ENCODE peak calls at places on chromosomes 5 and 9, in nine cellular contexts. A is WERI-Rb-1, B is IMR-90, T is astrocyte of the spinal cord, K is fibroblast of pulmonary artery, F is B cell, V is ovary, Z is activated B cell treated with CpG ODN at 0.5 μM for 24 hours, Q is tibial nerve. N is an unnamed sample.

GRCh38 chr5:139178948-139179347 is 19.2 kb downstream of the SIL1 start:
- DNase-seq in A (no peak), T (peak; percentile 29), Z (no peak), F (no peak), Q (no peak), B (peak; percentile 41), K (peak; percentile 80), V (peak; percentile 64), N (no peak)

GRCh38 chr5:180070726-180071417 is 687 bp downstream of the RNF130 start:
- DNase-seq in F (no peak), A (no peak), T (peak; percentile 50), B (peak; percentile 55), Q (peak; percentile 39), Z (no peak), V (no peak), K (peak; percentile 62), N (no peak)

GRCh38 chr5:132420706-132421272 is 51.3 kb downstream of the SLC22A5 start:
- DNase-seq in F (peak; percentile 81), B (no peak), K (no peak), V (no peak), Q (no peak), Z (no peak), A (no peak), T (no peak), N (no peak)

GRCh38 chr9:35669331-35670145 is 4.2 kb upstream of the CA9 start:
- DNase-seq in V (no peak), T (peak; percentile 73), F (no peak), K (no peak), Q (no peak), Z (no peak), A (no peak), B (peak; percentile 76), N (no peak)

GRCh38 chr9:33524431-33524947 is 438 bp downstream of the ANKRD18B start:
- DNase-seq in V (no peak), Z (no peak), F (no peak), T (no peak), Q (no peak), K (no peak), A (peak; percentile 30), B (no peak), N (no peak)

GRCh38 chr9:93677641-93678136 is 101.3 kb downstream of the PHF2 start:
- DNase-seq in V (peak; percentile 22), B (no peak), F (peak; percentile 25), A (peak; percentile 4), Q (no peak), T (no peak), K (no peak), Z (peak; percentile 9), N (no peak)

GRCh38 chr5:171747061-171747859 is 38.4 kb upstream of the SMIM23 start:
- DNase-seq in V (no peak), K (no peak), B (no peak), Q (no peak), A (no peak), F (no peak), Z (no peak), T (no peak), N (no peak)

GRCh38 chr5:31383734-31384133 is 148.2 kb downstream of the DROSHA start:
- DNase-seq in F (no peak), T (no peak), A (no peak), K (peak; percentile 58), Z (no peak), B (peak; percentile 61), Q (no peak), V (no peak), N (no peak)

GRCh38 chr9:122261469-122261881 is 3.2 kb downstream of the RBM18 start:
- DNase-seq in T (peak; percentile 68), K (peak; percentile 74), Z (no peak), B (peak; percentile 67), A (no peak), Q (peak; percentile 47), F (no peak), V (peak; percentile 65), N (no peak)

GRCh38 chr5:50874277-50874984 is 208.0 kb downstream of the PARP8 start:
- DNase-seq in B (no peak), V (no peak), Q (no peak), K (no peak), F (no peak), A (no peak), Z (no peak), T (no peak), N (no peak)

GRCh38 chr9:72982161-72982799 is 29.4 kb upstream of the ALDH1A1 start:
- DNase-seq in F (no peak), B (no peak), Z (no peak), A (no peak), K (no peak), Q (no peak), V (no peak), T (no peak), N (no peak)

GRCh38 chr5:54725391-54726280 is 208.1 kb downstream of the SNX18 start:
- DNase-seq in Q (no peak), V (no peak), Z (no peak), A (no peak), B (peak; percentile 54), F (no peak), T (peak; percentile 64), K (no peak), N (no peak)

GRCh38 chr5:93874491-93874890 is 133.1 kb upstream of the POU5F2 start:
- DNase-seq in T (no peak), K (peak; percentile 16), F (no peak), B (peak; percentile 10), Q (no peak), A (no peak), V (no peak), Z (no peak), N (no peak)

GRCh38 chr5:96338624-96339023 is 94.4 kb downstream of the PCSK1 start:
- DNase-seq in V (peak; percentile 73), B (no peak), K (peak; percentile 30), A (no peak), T (no peak), Z (no peak), Q (peak; percentile 37), F (no peak), N (no peak)

GRCh38 chr9:74570879-74571512 is 73.9 kb downstream of the RORB start:
- DNase-seq in Q (peak; percentile 10), B (peak; percentile 40), V (no peak), A (peak; percentile 39), Z (no peak), T (peak; percentile 42), F (no peak), K (peak; percentile 56), N (peak; percentile 14)

DNA sequence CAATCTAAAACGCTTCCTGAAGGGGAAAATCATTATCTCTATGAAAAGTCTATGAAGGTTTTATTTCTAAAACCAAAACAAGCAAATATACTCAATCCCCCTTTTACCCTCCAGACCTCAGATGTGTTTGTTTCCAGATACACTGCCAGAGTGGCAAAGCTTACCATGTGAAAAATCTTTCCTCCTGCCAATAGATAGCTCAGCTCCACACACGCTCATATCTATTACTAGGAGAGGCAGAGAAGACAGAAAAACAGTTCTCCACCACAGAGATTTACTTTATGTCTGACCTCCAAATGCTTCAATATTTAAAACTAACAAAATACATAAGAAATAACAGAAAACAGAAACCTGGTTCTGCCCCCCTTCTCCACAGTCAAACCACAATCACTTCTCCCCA is 7.0 kb downstream of the IRX2 start:
- DNase-seq in Z (no peak), B (no peak), K (no peak), A (no peak), T (peak; percentile 32), Q (no peak), F (no peak), V (no peak), N (no peak)
- TF ChIP-seq CTCF in Z (no peak), B (no peak), K (no peak), A (no peak), T (no peak), Q (no peak), F (no peak), V (no peak), N (no peak)

GRCh38 chr5:102971693-102972293 is 148.1 kb downstream of the GIN1 start:
- DNase-seq in Z (no peak), F (no peak), Q (no peak), T (peak; percentile 50), A (no peak), V (no peak), K (peak; percentile 51), B (peak; percentile 70), N (no peak)
- TF ChIP-seq CTCF in Z (no peak), F (no peak), Q (peak; percentile 34), T (peak; percentile 55), A (peak; percentile 32), V (peak; percentile 16), K (peak; percentile 32), B (peak; percentile 62), N (peak; percentile 48)

DNA sequence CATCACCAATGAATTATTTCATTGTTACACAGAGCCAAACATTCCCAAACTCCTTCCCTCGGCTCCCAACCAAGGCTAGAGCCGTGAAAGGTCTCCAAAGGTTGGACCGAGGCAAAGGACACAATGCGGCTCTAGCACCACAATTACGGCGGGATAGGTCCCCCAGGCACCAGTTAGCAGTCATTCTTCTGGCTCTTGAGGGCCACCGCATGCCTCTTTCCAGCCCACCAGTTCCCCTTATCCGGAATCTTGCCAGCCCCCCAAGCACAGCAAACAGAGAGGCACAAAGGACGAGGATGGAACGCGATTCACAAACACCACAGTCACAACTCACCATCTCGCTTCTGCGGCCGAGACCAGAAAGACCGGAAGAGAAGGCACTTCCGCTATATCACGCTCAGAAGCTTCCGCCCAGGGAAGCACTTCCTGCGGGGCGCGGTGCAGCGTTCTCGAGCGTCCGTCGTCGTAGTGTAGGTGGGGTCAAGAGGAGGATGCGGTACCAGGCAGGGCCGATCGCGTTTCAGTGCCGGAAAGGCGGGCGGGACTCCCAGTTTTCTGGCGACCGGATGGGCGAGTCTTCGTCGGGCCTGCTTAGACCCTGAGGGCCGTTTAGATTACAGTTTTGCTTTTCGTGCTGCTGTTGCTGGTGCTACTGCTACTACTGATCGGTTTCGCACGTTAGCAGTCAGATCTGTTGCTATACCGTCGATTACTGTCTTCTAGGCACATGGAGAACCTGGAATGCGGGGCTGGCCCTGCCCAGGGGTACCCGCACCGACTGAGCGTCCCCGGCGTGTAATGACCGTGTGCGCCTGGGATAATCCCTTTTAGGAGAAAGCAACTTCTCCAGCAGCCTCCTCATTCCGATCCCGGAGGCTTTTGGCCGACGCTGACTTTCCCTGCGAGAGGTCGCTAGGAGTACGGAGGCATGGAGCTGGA is at the start of gene RPL37:
- DNase-seq in Q (peak; percentile 88), B (peak; percentile 97), A (peak; percentile 97), Z (peak; percentile 80), F (peak; percentile 94), K (peak; percentile 98), V (peak; percentile 97), T (peak; percentile 97), N (peak; percentile 66)
- TF ChIP-seq CTCF in Q (no peak), B (no peak), A (no peak), Z (no peak), F (no peak), K (no peak), V (no peak), T (no peak), N (no peak)

DNA sequence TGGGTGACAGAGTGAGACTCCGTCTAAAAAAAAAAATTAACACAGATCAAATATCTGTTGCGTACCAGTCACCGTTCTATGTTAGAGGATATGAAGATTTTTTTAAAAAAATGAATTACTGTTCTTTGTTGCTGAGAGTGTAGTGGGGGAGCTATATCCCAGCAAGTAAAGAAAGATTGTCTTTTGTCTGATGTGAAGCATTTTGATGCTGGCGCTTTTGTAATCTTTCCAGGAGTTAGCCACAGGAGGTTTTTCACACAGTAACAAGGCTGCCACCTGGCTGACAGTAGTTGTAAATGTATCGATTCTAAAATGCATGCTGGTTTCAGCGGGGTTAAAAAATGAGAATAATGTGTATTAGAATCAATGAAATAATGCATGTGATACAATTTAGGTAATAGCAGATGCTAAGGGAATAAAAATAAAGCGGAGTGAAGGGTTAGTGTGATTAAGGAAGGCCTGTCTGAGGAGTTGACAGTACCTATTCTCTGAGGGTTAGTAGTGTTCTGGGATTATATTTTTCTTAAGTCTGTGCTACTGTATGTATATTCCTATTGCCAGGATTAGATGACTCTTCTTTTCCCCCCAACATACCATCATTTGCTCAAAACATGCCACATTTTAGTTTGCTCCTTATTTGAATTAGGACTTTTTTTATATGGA is 3.4 kb downstream of the LMNB1 start:
- DNase-seq in F (peak; percentile 50), Z (no peak), V (no peak), K (peak; percentile 84), A (peak; percentile 42), Q (peak; percentile 47), B (peak; percentile 81), T (peak; percentile 81), N (no peak)
- TF ChIP-seq CTCF in F (peak; percentile 83), Z (peak; percentile 24), V (peak; percentile 54), K (peak; percentile 68), A (peak; percentile 40), Q (peak; percentile 60), B (peak; percentile 70), T (peak; percentile 71), N (peak; percentile 72)